ENCODE peak calls at places on chromosomes 6 and 20, in ten cellular contexts. One of them, this sample, is unnamed.

GRCh38 chr6:14638932-14639875 is 521.6 kb downstream of the CD83 start:
- DNase-seq in NCI-H1417 treated with DMSO at 0.1 percent for 48 hours: peak; percentile 27
- DNase-seq in left ventricle myocardium inferior: peak; percentile 52
- DNase-seq in HS-5: no peak
- DNase-seq in neuronal stem cell: peak; percentile 33
- DNase-seq in stimulated activated CD4-positive, alpha-beta T cell treated with anti-CD3 and anti-CD28 coated beads, Interleukin-4, amount 100 ng/mL, for 24 hours: no peak
- DNase-seq in AG09319: no peak
- DNase-seq in progenitor cell of endocrine pancreas: no peak
- DNase-seq in DMS153: no peak
- DNase-seq in heart left ventricle: peak; percentile 77
- DNase-seq in this sample: peak; percentile 92

GRCh38 chr6:89297695-89298351 is 17.3 kb downstream of the GABRR2 start:
- DNase-seq in DMS153: no peak
- DNase-seq in neuronal stem cell: no peak
- DNase-seq in left ventricle myocardium inferior: peak; percentile 44
- DNase-seq in stimulated activated CD4-positive, alpha-beta T cell treated with anti-CD3 and anti-CD28 coated beads, Interleukin-4, amount 100 ng/mL, for 24 hours: peak; percentile 78
- DNase-seq in HS-5: peak; percentile 96
- DNase-seq in heart left ventricle: peak; percentile 82
- DNase-seq in progenitor cell of endocrine pancreas: no peak
- DNase-seq in AG09319: peak; percentile 75
- DNase-seq in NCI-H1417 treated with DMSO at 0.1 percent for 48 hours: no peak
- DNase-seq in this sample: peak; percentile 95

GRCh38 chr6:158131926-158132325 is 36.1 kb downstream of the SERAC1 start:
- DNase-seq in NCI-H1417 treated with DMSO at 0.1 percent for 48 hours: peak; percentile 22
- DNase-seq in AG09319: no peak
- DNase-seq in heart left ventricle: no peak
- DNase-seq in neuronal stem cell: no peak
- DNase-seq in DMS153: no peak
- DNase-seq in progenitor cell of endocrine pancreas: no peak
- DNase-seq in stimulated activated CD4-positive, alpha-beta T cell treated with anti-CD3 and anti-CD28 coated beads, Interleukin-4, amount 100 ng/mL, for 24 hours: peak; percentile 12
- DNase-seq in left ventricle myocardium inferior: no peak
- DNase-seq in HS-5: no peak
- DNase-seq in this sample: no peak

GRCh38 chr6:28212510-28213212 is 12.4 kb upstream of the ZSCAN9 start:
- DNase-seq in AG09319: peak; percentile 71
- DNase-seq in stimulated activated CD4-positive, alpha-beta T cell treated with anti-CD3 and anti-CD28 coated beads, Interleukin-4, amount 100 ng/mL, for 24 hours: peak; percentile 66
- DNase-seq in progenitor cell of endocrine pancreas: no peak
- DNase-seq in HS-5: peak; percentile 70
- DNase-seq in DMS153: peak; percentile 44
- DNase-seq in NCI-H1417 treated with DMSO at 0.1 percent for 48 hours: peak; percentile 38
- DNase-seq in left ventricle myocardium inferior: no peak
- DNase-seq in heart left ventricle: no peak
- DNase-seq in neuronal stem cell: peak; percentile 70
- DNase-seq in this sample: peak; percentile 87

GRCh38 chr6:128663238-128663637 is 142.8 kb upstream of the PTPRK start:
- DNase-seq in stimulated activated CD4-positive, alpha-beta T cell treated with anti-CD3 and anti-CD28 coated beads, Interleukin-4, amount 100 ng/mL, for 24 hours: no peak
- DNase-seq in heart left ventricle: no peak
- DNase-seq in AG09319: no peak
- DNase-seq in neuronal stem cell: no peak
- DNase-seq in left ventricle myocardium inferior: no peak
- DNase-seq in progenitor cell of endocrine pancreas: no peak
- DNase-seq in NCI-H1417 treated with DMSO at 0.1 percent for 48 hours: no peak
- DNase-seq in HS-5: no peak
- DNase-seq in DMS153: no peak
- DNase-seq in this sample: no peak

GRCh38 chr6:6712258-6712978 is 123.9 kb downstream of the LY86 start:
- DNase-seq in NCI-H1417 treated with DMSO at 0.1 percent for 48 hours: no peak
- DNase-seq in stimulated activated CD4-positive, alpha-beta T cell treated with anti-CD3 and anti-CD28 coated beads, Interleukin-4, amount 100 ng/mL, for 24 hours: no peak
- DNase-seq in DMS153: peak; percentile 42
- DNase-seq in heart left ventricle: no peak
- DNase-seq in AG09319: no peak
- DNase-seq in left ventricle myocardium inferior: no peak
- DNase-seq in HS-5: peak; percentile 74
- DNase-seq in neuronal stem cell: no peak
- DNase-seq in progenitor cell of endocrine pancreas: no peak
- DNase-seq in this sample: peak; percentile 88

GRCh38 chr6:40346241-40346640 is 240.9 kb downstream of the LRFN2 start:
- DNase-seq in AG09319: no peak
- DNase-seq in NCI-H1417 treated with DMSO at 0.1 percent for 48 hours: no peak
- DNase-seq in DMS153: no peak
- DNase-seq in neuronal stem cell: no peak
- DNase-seq in left ventricle myocardium inferior: no peak
- DNase-seq in progenitor cell of endocrine pancreas: peak; percentile 4
- DNase-seq in HS-5: no peak
- DNase-seq in stimulated activated CD4-positive, alpha-beta T cell treated with anti-CD3 and anti-CD28 coated beads, Interleukin-4, amount 100 ng/mL, for 24 hours: no peak
- DNase-seq in heart left ventricle: no peak
- DNase-seq in this sample: no peak

GRCh38 chr20:10982692-10983091 is 308.9 kb upstream of the JAG1 start:
- DNase-seq in AG09319: peak; percentile 47
- DNase-seq in progenitor cell of endocrine pancreas: no peak
- DNase-seq in heart left ventricle: peak; percentile 73
- DNase-seq in HS-5: peak; percentile 60
- DNase-seq in neuronal stem cell: no peak
- DNase-seq in DMS153: no peak
- DNase-seq in NCI-H1417 treated with DMSO at 0.1 percent for 48 hours: no peak
- DNase-seq in left ventricle myocardium inferior: peak; percentile 72
- DNase-seq in stimulated activated CD4-positive, alpha-beta T cell treated with anti-CD3 and anti-CD28 coated beads, Interleukin-4, amount 100 ng/mL, for 24 hours: no peak
- DNase-seq in this sample: peak; percentile 83

GRCh38 chr6:146931214-146931613 is 273.0 kb upstream of the STXBP5 start:
- DNase-seq in neuronal stem cell: no peak
- DNase-seq in progenitor cell of endocrine pancreas: no peak
- DNase-seq in left ventricle myocardium inferior: no peak
- DNase-seq in stimulated activated CD4-positive, alpha-beta T cell treated with anti-CD3 and anti-CD28 coated beads, Interleukin-4, amount 100 ng/mL, for 24 hours: no peak
- DNase-seq in NCI-H1417 treated with DMSO at 0.1 percent for 48 hours: no peak
- DNase-seq in AG09319: no peak
- DNase-seq in DMS153: no peak
- DNase-seq in heart left ventricle: no peak
- DNase-seq in HS-5: no peak
- DNase-seq in this sample: no peak

GRCh38 chr20:10221022-10221421 is 2.4 kb downstream of the SNAP25 start:
- DNase-seq in left ventricle myocardium inferior: no peak
- DNase-seq in HS-5: no peak
- DNase-seq in DMS153: no peak
- DNase-seq in NCI-H1417 treated with DMSO at 0.1 percent for 48 hours: no peak
- DNase-seq in AG09319: no peak
- DNase-seq in neuronal stem cell: no peak
- DNase-seq in stimulated activated CD4-positive, alpha-beta T cell treated with anti-CD3 and anti-CD28 coated beads, Interleukin-4, amount 100 ng/mL, for 24 hours: no peak
- DNase-seq in progenitor cell of endocrine pancreas: no peak
- DNase-seq in heart left ventricle: no peak
- DNase-seq in this sample: no peak

GRCh38 chr6:160431231-160431630 is 83.1 kb downstream of the SLC22A3 start:
- DNase-seq in neuronal stem cell: no peak
- DNase-seq in HS-5: peak; percentile 19
- DNase-seq in stimulated activated CD4-positive, alpha-beta T cell treated with anti-CD3 and anti-CD28 coated beads, Interleukin-4, amount 100 ng/mL, for 24 hours: no peak
- DNase-seq in left ventricle myocardium inferior: peak; percentile 62
- DNase-seq in DMS153: no peak
- DNase-seq in AG09319: peak; percentile 66
- DNase-seq in heart left ventricle: peak; percentile 40
- DNase-seq in NCI-H1417 treated with DMSO at 0.1 percent for 48 hours: no peak
- DNase-seq in progenitor cell of endocrine pancreas: no peak
- DNase-seq in this sample: peak; percentile 71

GRCh38 chr6:166202321-166202733 is 34.7 kb upstream of the TBXT start:
- DNase-seq in AG09319: no peak
- DNase-seq in progenitor cell of endocrine pancreas: no peak
- DNase-seq in HS-5: no peak
- DNase-seq in left ventricle myocardium inferior: peak; percentile 62
- DNase-seq in heart left ventricle: peak; percentile 40
- DNase-seq in NCI-H1417 treated with DMSO at 0.1 percent for 48 hours: no peak
- DNase-seq in stimulated activated CD4-positive, alpha-beta T cell treated with anti-CD3 and anti-CD28 coated beads, Interleukin-4, amount 100 ng/mL, for 24 hours: no peak
- DNase-seq in DMS153: no peak
- DNase-seq in neuronal stem cell: no peak
- DNase-seq in this sample: no peak

GRCh38 chr6:126372626-126373025 is 32.7 kb downstream of the CENPW start:
- DNase-seq in progenitor cell of endocrine pancreas: no peak
- DNase-seq in left ventricle myocardium inferior: no peak
- DNase-seq in AG09319: no peak
- DNase-seq in stimulated activated CD4-positive, alpha-beta T cell treated with anti-CD3 and anti-CD28 coated beads, Interleukin-4, amount 100 ng/mL, for 24 hours: no peak
- DNase-seq in DMS153: no peak
- DNase-seq in NCI-H1417 treated with DMSO at 0.1 percent for 48 hours: no peak
- DNase-seq in heart left ventricle: no peak
- DNase-seq in neuronal stem cell: no peak
- DNase-seq in HS-5: no peak
- DNase-seq in this sample: peak; percentile 32

GRCh38 chr6:52371656-52372151 is 9.8 kb downstream of the PAQR8 start:
- DNase-seq in NCI-H1417 treated with DMSO at 0.1 percent for 48 hours: no peak
- DNase-seq in HS-5: no peak
- DNase-seq in AG09319: peak; percentile 23
- DNase-seq in DMS153: no peak
- DNase-seq in left ventricle myocardium inferior: no peak
- DNase-seq in heart left ventricle: no peak
- DNase-seq in stimulated activated CD4-positive, alpha-beta T cell treated with anti-CD3 and anti-CD28 coated beads, Interleukin-4, amount 100 ng/mL, for 24 hours: no peak
- DNase-seq in neuronal stem cell: no peak
- DNase-seq in progenitor cell of endocrine pancreas: no peak
- DNase-seq in this sample: no peak

GRCh38 chr6:92047886-92048285 is 1371.5 kb downstream of the EPHA7 start:
- DNase-seq in heart left ventricle: no peak
- DNase-seq in DMS153: peak; percentile 87
- DNase-seq in stimulated activated CD4-positive, alpha-beta T cell treated with anti-CD3 and anti-CD28 coated beads, Interleukin-4, amount 100 ng/mL, for 24 hours: no peak
- DNase-seq in HS-5: no peak
- DNase-seq in left ventricle myocardium inferior: no peak
- DNase-seq in NCI-H1417 treated with DMSO at 0.1 percent for 48 hours: no peak
- DNase-seq in neuronal stem cell: no peak
- DNase-seq in AG09319: no peak
- DNase-seq in progenitor cell of endocrine pancreas: no peak
- DNase-seq in this sample: no peak

This sample was measured in osteoblast.